ENCODE peak calls at places on chromosomes 2 and 18, in four cellular contexts. One of them, this sample, is unnamed.

GRCh38 chr2:179264238-179265081 is at the start of gene SESTD1:
- DNase-seq in transverse colon: peak
- DNase-seq in stomach: peak
- DNase-seq in A549: peak
- DNase-seq in this sample: peak

GRCh38 chr2:154577390-154577789 is 121.1 kb upstream of the KCNJ3 start:
- DNase-seq in stomach: no peak
- DNase-seq in transverse colon: no peak
- DNase-seq in A549: no peak
- DNase-seq in this sample: peak

GRCh38 chr2:144230057-144230451 is 289.9 kb downstream of the ZEB2 start:
- DNase-seq in A549: no peak
- DNase-seq in transverse colon: no peak
- DNase-seq in stomach: no peak
- DNase-seq in this sample: no peak

GRCh38 chr2:152336103-152336853 is 1.3 kb downstream of the FMNL2 start:
- DNase-seq in A549: peak
- DNase-seq in stomach: peak
- DNase-seq in transverse colon: peak
- DNase-seq in this sample: peak

GRCh38 chr2:24576617-24577016 is 85.6 kb downstream of the NCOA1 start:
- DNase-seq in A549: no peak
- DNase-seq in transverse colon: no peak
- DNase-seq in stomach: no peak
- DNase-seq in this sample: no peak

GRCh38 chr2:235005023-235005422 is 53.2 kb downstream of the SH3BP4 start:
- DNase-seq in A549: no peak
- DNase-seq in transverse colon: no peak
- DNase-seq in stomach: no peak
- DNase-seq in this sample: no peak

GRCh38 chr2:33505966-33506365 is 29.5 kb downstream of the RASGRP3 start:
- DNase-seq in A549: no peak
- DNase-seq in transverse colon: no peak
- DNase-seq in stomach: no peak
- DNase-seq in this sample: no peak

GRCh38 chr18:44803019-44803650 is 122.4 kb downstream of the SETBP1 start:
- DNase-seq in stomach: peak
- DNase-seq in A549: no peak
- DNase-seq in transverse colon: peak
- DNase-seq in this sample: no peak

GRCh38 chr2:16168506-16169264 is 228.3 kb downstream of the MYCN start:
- DNase-seq in transverse colon: no peak
- DNase-seq in A549: no peak
- DNase-seq in stomach: no peak
- DNase-seq in this sample: no peak

GRCh38 chr2:64624862-64625261 is 28.9 kb downstream of the SERTAD2 start:
- DNase-seq in transverse colon: no peak
- DNase-seq in stomach: no peak
- DNase-seq in A549: no peak
- DNase-seq in this sample: no peak

GRCh38 chr2:160028431-160029269 is 33.8 kb downstream of the PLA2R1 start:
- DNase-seq in transverse colon: no peak
- DNase-seq in stomach: no peak
- DNase-seq in A549: no peak
- DNase-seq in this sample: no peak

GRCh38 chr2:71922091-71922490 is 225.6 kb downstream of the CYP26B1 start:
- DNase-seq in A549: no peak
- DNase-seq in stomach: no peak
- DNase-seq in transverse colon: no peak
- DNase-seq in this sample: no peak

GRCh38 chr18:79519751-79520472 is 124.2 kb downstream of the NFATC1 start:
- DNase-seq in A549: no peak
- DNase-seq in stomach: no peak
- DNase-seq in transverse colon: no peak
- DNase-seq in this sample: no peak

GRCh38 chr18:370753-371615 is 103.1 kb upstream of the THOC1 start:
- DNase-seq in stomach: no peak
- DNase-seq in transverse colon: no peak
- DNase-seq in A549: no peak
- DNase-seq in this sample: no peak

GRCh38 chr18:67517224-67517765 is 775 bp upstream of the DSEL start:
- DNase-seq in transverse colon: peak
- DNase-seq in stomach: no peak
- DNase-seq in A549: no peak
- DNase-seq in this sample: no peak

GRCh38 chr2:33788044-33788443 is 188.9 kb upstream of the FAM98A start:
- DNase-seq in A549: no peak
- DNase-seq in stomach: no peak
- DNase-seq in transverse colon: no peak
- DNase-seq in this sample: no peak

GRCh38 chr2:240453461-240454030 is 18.1 kb downstream of the GPC1 start:
- DNase-seq in A549: no peak
- DNase-seq in stomach: no peak
- DNase-seq in transverse colon: no peak
- DNase-seq in this sample: peak

GRCh38 chr2:49162151-49162550 is 7.8 kb upstream of the FSHR start:
- DNase-seq in transverse colon: no peak
- DNase-seq in stomach: no peak
- DNase-seq in A549: no peak
- DNase-seq in this sample: no peak

GRCh38 chr18:48940854-48941531 is 9.8 kb downstream of the SMAD7 start:
- DNase-seq in stomach: no peak
- DNase-seq in transverse colon: peak
- DNase-seq in A549: no peak
- DNase-seq in this sample: peak

GRCh38 chr2:27920148-27920885 is 29.8 kb downstream of the BABAM2 start:
- DNase-seq in stomach: no peak
- DNase-seq in A549: peak
- DNase-seq in transverse colon: no peak
- DNase-seq in this sample: no peak

GRCh38 chr2:6972067-6972710 is 55.0 kb downstream of the RNF144A start:
- DNase-seq in transverse colon: no peak
- DNase-seq in A549: no peak
- DNase-seq in stomach: no peak
- DNase-seq in this sample: no peak

GRCh38 chr2:111701798-111702118 is 182.2 kb downstream of the ANAPC1 start:
- DNase-seq in stomach: no peak
- DNase-seq in transverse colon: no peak
- DNase-seq in A549: no peak
- DNase-seq in this sample: no peak

GRCh38 chr18:79797518-79798345 is at the start of gene KCNG2:
- DNase-seq in transverse colon: no peak
- DNase-seq in stomach: no peak
- DNase-seq in A549: peak
- DNase-seq in this sample: no peak

GRCh38 chr18:29712785-29713184 is 1329.8 kb downstream of the DSC3 start:
- DNase-seq in transverse colon: no peak
- DNase-seq in A549: no peak
- DNase-seq in stomach: no peak
- DNase-seq in this sample: no peak

GRCh38 chr2:68487773-68488355 is 20.5 kb downstream of the APLF start:
- DNase-seq in transverse colon: no peak
- DNase-seq in A549: peak
- DNase-seq in stomach: no peak
- DNase-seq in this sample: no peak

GRCh38 chr18:10557085-10557677 is 31.4 kb downstream of the NAPG start:
- DNase-seq in transverse colon: no peak
- DNase-seq in stomach: no peak
- DNase-seq in A549: no peak
- DNase-seq in this sample: no peak

GRCh38 chr2:45962522-45962921 is 311.0 kb downstream of the PRKCE start:
- DNase-seq in A549: peak
- DNase-seq in transverse colon: no peak
- DNase-seq in stomach: peak
- DNase-seq in this sample: no peak

GRCh38 chr2:216497382-216497781 is 1.3 kb upstream of the RPL37A start:
- DNase-seq in A549: no peak
- DNase-seq in transverse colon: no peak
- DNase-seq in stomach: no peak
- DNase-seq in this sample: no peak

GRCh38 chr18:50155406-50155805 is 39.5 kb downstream of the MYO5B start:
- DNase-seq in stomach: no peak
- DNase-seq in transverse colon: no peak
- DNase-seq in A549: no peak
- DNase-seq in this sample: no peak

GRCh38 chr2:161471631-161472030 is 55.5 kb downstream of the TBR1 start:
- DNase-seq in stomach: no peak
- DNase-seq in A549: no peak
- DNase-seq in transverse colon: no peak
- DNase-seq in this sample: no peak

GRCh38 chr2:169118060-169118459 is 48.7 kb downstream of the DHRS9 start:
- DNase-seq in stomach: no peak
- DNase-seq in A549: no peak
- DNase-seq in transverse colon: no peak
- DNase-seq in this sample: no peak

GRCh38 chr2:127609818-127610217 is 36.1 kb upstream of the GPR17 start:
- DNase-seq in A549: no peak
- DNase-seq in stomach: peak
- DNase-seq in transverse colon: no peak
- DNase-seq in this sample: no peak

GRCh38 chr2:73984922-73985317 is 210 bp downstream of the TET3 start:
- DNase-seq in stomach: peak
- DNase-seq in A549: peak
- DNase-seq in transverse colon: peak
- DNase-seq in this sample: no peak
- H3K4me3 ChIP-seq in stomach: peak
- H3K4me3 ChIP-seq in A549: peak
- H3K4me3 ChIP-seq in transverse colon: no peak
- H3K4me3 ChIP-seq in this sample: peak

GRCh38 chr2:25982273-25982967 is at the start of gene KIF3C:
- DNase-seq in A549: peak
- DNase-seq in stomach: peak
- DNase-seq in transverse colon: peak
- DNase-seq in this sample: peak
- TF ChIP-seq EP300 in A549: no peak
- TF ChIP-seq EP300 in stomach: no peak
- TF ChIP-seq EP300 in transverse colon: no peak
- TF ChIP-seq EP300 in this sample: no peak

DNA sequence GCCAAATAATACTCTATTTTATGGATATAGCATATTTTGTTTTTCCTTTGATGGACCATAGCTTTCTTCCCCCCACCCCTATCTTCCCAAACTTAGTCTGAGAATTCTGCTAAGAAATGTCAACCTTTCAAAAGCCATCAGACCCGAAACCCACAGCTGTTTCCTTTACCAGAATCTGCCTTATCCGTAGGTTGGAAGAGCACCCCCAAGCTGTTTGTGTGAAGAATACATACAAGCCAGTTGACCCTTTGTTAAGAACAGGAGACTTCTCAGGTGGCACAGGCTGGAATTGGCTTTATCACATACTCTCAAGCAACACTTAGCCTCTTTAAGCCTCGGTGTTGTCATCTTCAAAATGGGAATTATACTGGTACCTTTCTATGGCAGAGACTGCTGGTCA is 135.1 kb downstream of the ACTR3 start:
- DNase-seq in stomach: no peak
- DNase-seq in transverse colon: no peak
- DNase-seq in A549: no peak
- DNase-seq in this sample: no peak
- TF ChIP-seq CTCF in stomach: no peak
- TF ChIP-seq CTCF in transverse colon: no peak
- TF ChIP-seq CTCF in A549: no peak
- TF ChIP-seq CTCF in this sample: no peak

GRCh38 chr18:23484783-23485182 is 18.5 kb upstream of the RMC1 start:
- DNase-seq in transverse colon: no peak
- DNase-seq in stomach: no peak
- DNase-seq in A549: no peak
- DNase-seq in this sample: peak
- H3K4me3 ChIP-seq in transverse colon: no peak
- H3K4me3 ChIP-seq in stomach: no peak
- H3K4me3 ChIP-seq in A549: no peak
- H3K4me3 ChIP-seq in this sample: no peak